ENCODE peak calls at places on chromosome 11, in eight cellular contexts. S is IMR-90, G is lung, X is heart right ventricle, R is BE2C, Q is NT2/D1, E is psoas muscle, D is A549. J is an unnamed sample.
A peak's percentile ranks its signal among the peaks of the same experiment; 100 is the strongest.

GRCh38 chr11:131038597-131038996 is 122.3 kb upstream of the SNX19 start:
- DNase-seq in Q (peak; percentile 35), S (no peak), X (no peak), G (no peak), D (no peak), E (no peak), R (no peak), J (no peak)

GRCh38 chr11:18748766-18749375 is 22.9 kb upstream of the IGSF22 start:
- DNase-seq in D (no peak), Q (no peak), X (no peak), E (no peak), R (no peak), S (peak; percentile 37), G (no peak), J (no peak)

GRCh38 chr11:74870485-74870884 is 78.4 kb downstream of the XRRA1 start:
- DNase-seq in S (peak; percentile 66), G (no peak), Q (peak; percentile 49), D (peak; percentile 46), X (no peak), R (peak; percentile 37), E (no peak), J (no peak)

GRCh38 chr11:13941790-13942189 is 20.7 kb upstream of the SPON1 start:
- DNase-seq in S (no peak), R (no peak), Q (no peak), E (no peak), D (no peak), G (no peak), X (no peak), J (no peak)

GRCh38 chr11:32437406-32438345 is 2.3 kb upstream of the WT1 start:
- DNase-seq in X (no peak), Q (no peak), G (no peak), S (no peak), D (no peak), R (no peak), E (no peak), J (no peak)

GRCh38 chr11:61477734-61478148 is 30.8 kb upstream of the LRRC10B start:
- DNase-seq in G (peak; percentile 43), E (peak; percentile 79), R (peak; percentile 42), D (peak; percentile 63), X (peak; percentile 47), S (no peak), Q (peak; percentile 33), J (peak; percentile 43)

GRCh38 chr11:100932474-100933100 is 197.0 kb downstream of the PGR start:
- DNase-seq in E (no peak), G (no peak), S (peak; percentile 55), R (no peak), Q (no peak), X (no peak), D (peak; percentile 17), J (no peak)

GRCh38 chr11:64868904-64869570 is 9.4 kb downstream of the EHD1 start:
- DNase-seq in R (no peak), X (peak; percentile 61), Q (no peak), S (peak; percentile 94), D (peak; percentile 72), G (no peak), E (peak; percentile 80), J (no peak)

GRCh38 chr11:111736191-111736590 is 30.0 kb downstream of the PPP2R1B start:
- DNase-seq in R (no peak), D (no peak), G (no peak), S (peak; percentile 80), X (no peak), Q (no peak), E (no peak), J (no peak)

GRCh38 chr11:84969103-84969502 is 658.0 kb downstream of the DLG2 start:
- DNase-seq in X (peak; percentile 10), Q (no peak), D (no peak), S (no peak), E (no peak), R (no peak), G (no peak), J (no peak)

GRCh38 chr11:96230686-96231085 is 112.3 kb downstream of the MAML2 start:
- DNase-seq in G (no peak), E (no peak), X (no peak), S (no peak), R (no peak), D (no peak), Q (no peak), J (no peak)

GRCh38 chr11:57644748-57645715 is 4.7 kb downstream of the YPEL4 start:
- DNase-seq in X (peak; percentile 86), D (peak; percentile 85), R (peak; percentile 76), G (peak; percentile 87), E (peak; percentile 87), Q (peak; percentile 72), S (peak; percentile 67), J (peak; percentile 72)

GRCh38 chr11:12599408-12600143 is 74.6 kb upstream of the TEAD1 start:
- DNase-seq in D (peak; percentile 41), Q (peak; percentile 22), E (peak; percentile 77), X (peak; percentile 22), G (peak; percentile 90), R (peak; percentile 9), S (no peak), J (no peak)

GRCh38 chr11:8839306-8839956 is 71.6 kb upstream of the AKIP1 start:
- DNase-seq in D (no peak), X (no peak), Q (no peak), G (no peak), E (no peak), S (no peak), R (no peak), J (no peak)

GRCh38 chr11:35165416-35166368 is 26.7 kb downstream of the CD44 start:
- DNase-seq in Q (no peak), G (peak; percentile 37), S (peak; percentile 50), D (no peak), E (no peak), R (no peak), X (peak; percentile 43), J (peak; percentile 82)

GRCh38 chr11:46492540-46492939 is 101.0 kb upstream of the CHRM4 start:
- DNase-seq in D (no peak), Q (no peak), G (no peak), R (no peak), E (no peak), X (no peak), S (no peak), J (no peak)

GRCh38 chr11:97019754-97020153 is 629.9 kb downstream of the JRKL start:
- DNase-seq in D (no peak), Q (no peak), S (no peak), E (no peak), X (no peak), G (no peak), R (no peak), J (no peak)

GRCh38 chr11:44112083-44112865 is 16.8 kb downstream of the EXT2 start:
- DNase-seq in X (peak; percentile 48), R (peak; percentile 70), E (peak; percentile 76), D (no peak), Q (no peak), S (peak; percentile 76), G (no peak), J (no peak)

GRCh38 chr11:119979716-119980115 is 158.2 kb downstream of the TRIM29 start:
- DNase-seq in D (no peak), G (no peak), S (no peak), Q (no peak), E (no peak), X (no peak), R (no peak), J (no peak)

GRCh38 chr11:63670077-63670737 is 969 bp downstream of the ATL3 start:
- DNase-seq in R (no peak), D (no peak), X (no peak), G (no peak), E (no peak), Q (no peak), S (peak; percentile 45), J (no peak)

GRCh38 chr11:16739326-16739875 is 954 bp downstream of the C11orf58 start:
- DNase-seq in S (peak; percentile 28), D (peak; percentile 25), X (no peak), E (no peak), Q (no peak), G (no peak), R (no peak), J (no peak)

GRCh38 chr11:54927704-54928103 is 221.1 kb downstream of the OR4A5 start:
- DNase-seq in D (no peak), R (no peak), Q (no peak), S (no peak), X (no peak), G (no peak), E (no peak), J (no peak)
- H3K9me3 ChIP-seq in D (peaks cover 17% of the 10 kb centered on the region), R (no peaks in the 10 kb centered on the region), Q (peaks cover 64% of the 10 kb centered on the region), S (peaks cover 3% of the 10 kb centered on the region), X (peaks cover 100% of the 10 kb centered on the region), G (peaks cover 3% of the 10 kb centered on the region), E (peaks cover 78% of the 10 kb centered on the region), J (no peaks in the 10 kb centered on the region)

GRCh38 chr11:29914203-29914930 is 102.5 kb downstream of the KCNA4 start:
- DNase-seq in X (no peak), S (no peak), Q (no peak), E (no peak), G (no peak), D (no peak), R (no peak), J (no peak)
- H3K9me3 ChIP-seq in X (no peaks in the 10 kb centered on the region), S (peaks cover 5% of the 10 kb centered on the region), Q (no peaks in the 10 kb centered on the region), E (no peaks in the 10 kb centered on the region), G (peaks cover 4% of the 10 kb centered on the region), D (no peaks in the 10 kb centered on the region), R (no peaks in the 10 kb centered on the region), J (no peaks in the 10 kb centered on the region)

DNA sequence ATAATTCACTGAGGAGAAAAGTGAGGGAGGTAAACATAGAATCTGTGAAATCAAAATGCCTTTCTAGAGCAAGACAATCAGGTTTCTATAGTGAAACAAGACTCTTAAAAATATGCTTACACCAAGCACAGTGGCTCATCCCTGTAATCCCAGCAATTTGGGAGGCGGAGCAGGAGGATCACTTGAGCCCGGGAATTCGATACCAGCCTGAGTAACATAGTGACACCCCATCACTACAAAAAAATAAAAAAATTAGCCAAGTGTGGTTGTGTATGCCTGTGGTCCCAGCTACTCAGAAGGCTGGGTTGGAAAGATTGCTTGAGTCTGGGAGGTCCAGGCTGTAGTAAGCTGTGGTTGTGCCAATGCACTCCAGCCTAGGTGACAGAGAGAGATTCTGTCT is 43.2 kb upstream of the ME3 start:
- DNase-seq in R (no peak), D (no peak), Q (no peak), X (no peak), E (no peak), G (no peak), S (no peak), J (no peak)
- H3K9me3 ChIP-seq in R (no peaks in the 10 kb centered on the region), D (peaks cover under 1% of the 10 kb centered on the region), Q (no peaks in the 10 kb centered on the region), X (peaks cover under 1% of the 10 kb centered on the region), E (no peaks in the 10 kb centered on the region), G (no peaks in the 10 kb centered on the region), S (no peaks in the 10 kb centered on the region), J (no peaks in the 10 kb centered on the region)

GRCh38 chr11:38819986-38820385 is 2221.9 kb upstream of the RAG2 start:
- DNase-seq in D (no peak), X (no peak), S (no peak), E (no peak), G (no peak), Q (no peak), R (no peak), J (no peak)

GRCh38 chr11:38818720-38819119 is 2220.7 kb upstream of the RAG2 start:
- DNase-seq in X (no peak), G (no peak), E (no peak), D (no peak), S (peak; percentile 0), R (no peak), Q (no peak), J (no peak)

DNA sequence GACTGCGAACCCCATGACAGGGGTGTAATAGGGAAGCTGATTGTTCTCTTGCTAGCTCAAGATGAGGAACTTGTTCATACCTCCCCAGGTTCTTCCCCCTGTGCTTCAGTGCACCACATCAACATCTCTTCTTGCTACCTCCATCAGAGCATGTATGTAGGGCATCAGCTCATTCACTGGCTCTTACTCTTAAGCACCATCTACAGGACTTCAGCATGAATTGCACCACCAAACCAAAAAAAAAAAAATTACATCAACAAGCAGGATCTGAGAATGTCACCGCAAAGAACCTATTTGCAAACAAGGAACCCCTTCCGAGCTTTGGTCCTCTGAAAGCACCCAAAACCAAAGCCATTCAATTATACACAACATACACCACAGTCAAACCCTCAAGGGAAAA is 2226.5 kb upstream of the RAG2 start:
- DNase-seq in R (no peak), Q (peak; percentile 47), D (no peak), S (peak; percentile 19), X (no peak), G (no peak), E (no peak), J (no peak)
- H3K9me3 ChIP-seq in R (no peaks in the 10 kb centered on the region), Q (peaks cover 19% of the 10 kb centered on the region), D (peaks cover 3% of the 10 kb centered on the region), S (peaks cover 2% of the 10 kb centered on the region), X (peaks cover 59% of the 10 kb centered on the region), G (no peaks in the 10 kb centered on the region), E (peaks cover 3% of the 10 kb centered on the region), J (peaks cover 2% of the 10 kb centered on the region)

J was measured in T-helper 17 cell.